ENCODE peak calls at places on chromosomes 7 and 10, in eight cellular contexts. U, O, S, M, L, D, E and H are unnamed samples.

GRCh38 chr7:909358-910329 is 33.3 kb downstream of the GET4 start:
- DNase-seq in S (peak), O (no peak), U (no peak), D (peak), E (no peak), M (peak), L (no peak), H (peak)

GRCh38 chr7:159083001-159083697 is 61.5 kb downstream of the VIPR2 start:
- DNase-seq in U (no peak), M (no peak), E (no peak), O (no peak), S (no peak), D (no peak), L (no peak), H (no peak)

GRCh38 chr7:88344956-88345832 is 38.5 kb upstream of the STEAP4 start:
- DNase-seq in S (no peak), D (peak), E (peak), L (no peak), M (no peak), U (no peak), O (no peak), H (peak)

GRCh38 chr10:103854265-103854686 is 1.1 kb downstream of the SH3PXD2A start:
- DNase-seq in D (peak), L (no peak), M (no peak), O (no peak), S (no peak), U (no peak), E (no peak), H (no peak)

GRCh38 chr10:23514321-23514720 is 75.4 kb downstream of the OTUD1 start:
- DNase-seq in M (no peak), U (no peak), D (peak), L (peak), O (no peak), S (no peak), E (no peak), H (no peak)

GRCh38 chr7:158409120-158409519 is 178.5 kb downstream of the PTPRN2 start:
- DNase-seq in E (no peak), L (no peak), D (no peak), U (no peak), M (no peak), O (no peak), S (no peak), H (no peak)

GRCh38 chr7:27808626-27809025 is 68.7 kb downstream of the TAX1BP1 start:
- DNase-seq in U (no peak), S (no peak), E (peak), D (peak), M (no peak), L (peak), O (no peak), H (no peak)

GRCh38 chr10:129963831-129964501 is at the start of gene EBF3:
- DNase-seq in M (no peak), L (peak), S (no peak), D (peak), U (no peak), O (peak), E (peak), H (peak)

GRCh38 chr7:123003539-123004126 is 8.1 kb upstream of the TAS2R16 start:
- DNase-seq in M (no peak), S (no peak), U (no peak), O (no peak), E (no peak), D (peak), L (no peak), H (no peak)

GRCh38 chr7:75905785-75906604 is 9.0 kb upstream of the POR start:
- DNase-seq in U (no peak), S (no peak), E (peak), D (peak), L (peak), O (no peak), M (no peak), H (peak)

GRCh38 chr10:80739963-80740715 is 202.4 kb downstream of the SH2D4B start:
- DNase-seq in D (no peak), E (no peak), M (no peak), O (no peak), L (no peak), S (no peak), U (no peak), H (no peak)

GRCh38 chr10:70684841-70685457 is 12.6 kb downstream of the ADAMTS14 start:
- DNase-seq in M (no peak), L (no peak), U (no peak), O (no peak), E (no peak), D (no peak), S (no peak), H (no peak)

GRCh38 chr10:31952066-31952465 is 23.4 kb upstream of the ARHGAP12 start:
- DNase-seq in O (no peak), E (no peak), D (peak), L (peak), M (no peak), U (no peak), S (no peak), H (no peak)

GRCh38 chr10:69880301-69881081 is 78.8 kb downstream of the COL13A1 start:
- DNase-seq in O (no peak), L (no peak), U (no peak), E (no peak), S (no peak), M (no peak), D (no peak), H (no peak)

GRCh38 chr7:101669307-101669706 is 40.2 kb upstream of the MYL10 start:
- DNase-seq in M (no peak), O (no peak), E (no peak), U (no peak), D (no peak), S (no peak), L (no peak), H (no peak)

GRCh38 chr10:33010132-33011037 is 52.4 kb upstream of the ITGB1 start:
- DNase-seq in M (no peak), L (peak), E (peak), U (no peak), O (no peak), S (no peak), D (no peak), H (no peak)

GRCh38 chr10:131012641-131012985 is 298.9 kb downstream of the TCERG1L start:
- DNase-seq in U (no peak), D (no peak), M (no peak), L (no peak), S (no peak), E (no peak), O (no peak), H (no peak)

GRCh38 chr10:133339708-133340380 is 3.1 kb upstream of the CALY start:
- DNase-seq in M (no peak), O (no peak), U (no peak), L (no peak), E (no peak), D (no peak), S (no peak), H (no peak)

GRCh38 chr7:141071260-141071854 is 2.5 kb upstream of the TMEM178B start:
- DNase-seq in D (peak), M (peak), S (peak), E (no peak), O (peak), U (no peak), L (no peak), H (peak)

GRCh38 chr10:49560526-49560925 is 21.6 kb upstream of the ERCC6 start:
- DNase-seq in S (no peak), E (no peak), O (no peak), M (no peak), U (no peak), L (no peak), D (no peak), H (no peak)

GRCh38 chr10:131168238-131168875 is 143.2 kb downstream of the TCERG1L start:
- DNase-seq in S (no peak), L (no peak), O (no peak), M (no peak), U (no peak), E (no peak), D (no peak), H (no peak)

GRCh38 chr10:88493676-88494483 is 89.2 kb downstream of the RNLS start:
- DNase-seq in M (no peak), E (peak), O (no peak), D (no peak), U (no peak), S (peak), L (no peak), H (no peak)

GRCh38 chr7:112080441-112080840 is 125.8 kb downstream of the DOCK4 start:
- DNase-seq in L (peak), E (peak), M (no peak), S (peak), U (no peak), D (peak), O (no peak), H (no peak)

GRCh38 chr7:151470656-151471180 is 30.8 kb upstream of the CRYGN start:
- DNase-seq in S (no peak), O (no peak), L (no peak), D (no peak), M (no peak), E (no peak), U (no peak), H (no peak)

GRCh38 chr7:82360591-82361386 is 82.8 kb downstream of the CACNA2D1 start:
- DNase-seq in S (no peak), D (no peak), L (no peak), E (no peak), O (no peak), M (no peak), U (no peak), H (no peak)

GRCh38 chr7:43248961-43249807 is 136.7 kb downstream of the HECW1 start:
- DNase-seq in D (no peak), U (no peak), S (no peak), O (no peak), L (no peak), E (peak), M (no peak), H (no peak)

GRCh38 chr7:1344421-1344820 is 111.7 kb downstream of the UNCX start:
- DNase-seq in M (no peak), D (no peak), E (no peak), S (no peak), O (no peak), U (no peak), L (no peak), H (no peak)

GRCh38 chr7:70354409-70355169 is 756.3 kb downstream of the AUTS2 start:
- DNase-seq in U (no peak), S (no peak), O (no peak), D (no peak), L (no peak), E (no peak), M (no peak), H (no peak)

GRCh38 chr10:93456480-93456879 is 25.7 kb downstream of the MYOF start:
- DNase-seq in O (no peak), M (no peak), U (no peak), L (no peak), D (no peak), E (no peak), S (no peak), H (no peak)

GRCh38 chr10:97196213-97197029 is 10.7 kb upstream of the SLIT1 start:
- DNase-seq in O (peak), L (peak), U (peak), S (peak), E (peak), D (peak), M (peak), H (peak)

GRCh38 chr7:151013356-151013727 is 11.0 kb downstream of the ATG9B start:
- DNase-seq in U (no peak), M (no peak), L (no peak), S (no peak), D (no peak), O (no peak), E (no peak), H (no peak)

GRCh38 chr10:29174389-29174788 is 114.5 kb upstream of the LYZL1 start:
- DNase-seq in S (no peak), L (peak), M (no peak), E (no peak), U (no peak), D (peak), O (no peak), H (no peak)

GRCh38 chr7:45979275-45980180 is 58.5 kb upstream of the IGFBP3 start:
- DNase-seq in M (peak), E (no peak), S (no peak), L (no peak), O (no peak), U (no peak), D (no peak), H (no peak)

GRCh38 chr7:154330318-154330717 is 278.1 kb downstream of the DPP6 start:
- DNase-seq in D (no peak), L (no peak), U (no peak), M (no peak), E (no peak), S (no peak), O (no peak), H (no peak)

GRCh38 chr10:108597031-108597430 is 1326.3 kb downstream of the XPNPEP1 start:
- DNase-seq in O (no peak), L (no peak), U (no peak), E (no peak), M (no peak), D (no peak), S (no peak), H (no peak)

GRCh38 chr10:76126607-76127190 is 695.3 kb downstream of the LRMDA start:
- DNase-seq in S (no peak), D (peak), M (no peak), L (peak), E (no peak), U (no peak), O (no peak), H (no peak)